ENCODE peak calls at places on chromosomes 3 and 15, in eight cellular contexts. T, L, F, I, Q, B, V and Y are unnamed samples. For H3K36me3, the result is how much of the 10 kb centered on the place peaks cover.

GRCh38 chr3:88773766-88774165 is 333.7 kb upstream of the EPHA3 start:
- DNase-seq in B (no peak), I (no peak), T (peak), Q (no peak), F (no peak), V (no peak), L (no peak), Y (no peak)

GRCh38 chr15:99211926-99212325 is 37.5 kb downstream of the TTC23 start:
- DNase-seq in B (no peak), T (no peak), I (no peak), Q (no peak), F (no peak), V (no peak), L (peak), Y (no peak)

GRCh38 chr3:193556841-193557240 is 2.1 kb upstream of the ATP13A4 start:
- DNase-seq in F (no peak), L (no peak), V (no peak), T (no peak), Q (peak), I (no peak), B (no peak), Y (no peak)

GRCh38 chr3:63353383-63353782 is 75.3 kb downstream of the SYNPR start:
- DNase-seq in F (no peak), L (peak), B (no peak), I (peak), Q (no peak), V (no peak), T (peak), Y (no peak)

GRCh38 chr3:54353547-54354339 is 231.4 kb downstream of the CACNA2D3 start:
- DNase-seq in T (no peak), L (no peak), F (no peak), B (no peak), V (no peak), I (no peak), Q (no peak), Y (peak)

GRCh38 chr3:144760831-144761230 is 789.2 kb downstream of the DIPK2A start:
- DNase-seq in B (peak), T (peak), F (no peak), I (no peak), Q (no peak), V (no peak), L (peak), Y (no peak)

GRCh38 chr3:57048052-57048671 is 12.3 kb upstream of the SPATA12 start:
- DNase-seq in B (no peak), L (peak), T (no peak), F (peak), V (no peak), I (no peak), Q (no peak), Y (peak)

GRCh38 chr3:33355611-33356010 is 78.4 kb downstream of the FBXL2 start:
- DNase-seq in T (peak), B (peak), L (peak), V (no peak), Q (no peak), F (no peak), I (peak), Y (no peak)

GRCh38 chr15:70281811-70282307 is 184.1 kb upstream of the TLE3 start:
- DNase-seq in V (no peak), T (peak), Q (no peak), F (peak), I (peak), B (no peak), L (peak), Y (no peak)

GRCh38 chr3:28286595-28286994 is 45.2 kb downstream of the CMC1 start:
- DNase-seq in I (peak), B (peak), F (peak), T (peak), Q (no peak), V (peak), L (peak), Y (no peak)

GRCh38 chr15:98888839-98889479 is 118.6 kb downstream of the PGPEP1L start:
- DNase-seq in L (peak), T (peak), V (no peak), Q (no peak), F (no peak), B (no peak), I (peak), Y (no peak)

GRCh38 chr3:76502076-76502475 is 537.8 kb upstream of the ROBO2 start:
- DNase-seq in V (no peak), Q (no peak), B (no peak), F (no peak), I (no peak), L (no peak), T (no peak), Y (no peak)

GRCh38 chr3:193292386-193292785 is 51.4 kb downstream of the PLAAT1 start:
- DNase-seq in I (no peak), F (no peak), Q (no peak), T (peak), L (no peak), V (no peak), B (no peak), Y (no peak)

GRCh38 chr15:45187894-45188830 is at the start of gene SHF:
- DNase-seq in Q (peak), F (peak), T (no peak), V (peak), I (no peak), L (peak), B (peak), Y (peak)

GRCh38 chr3:141998674-141999290 is 122.3 kb downstream of the ATP1B3 start:
- DNase-seq in T (peak), B (peak), F (peak), V (no peak), I (peak), L (peak), Q (no peak), Y (no peak)

GRCh38 chr3:87069963-87070362 is 79.0 kb upstream of the VGLL3 start:
- DNase-seq in F (no peak), V (no peak), T (no peak), Q (no peak), I (no peak), B (no peak), L (no peak), Y (no peak)

GRCh38 chr3:125231895-125232294 is 19.3 kb upstream of the SLC12A8 start:
- DNase-seq in L (peak), V (no peak), T (peak), Q (no peak), F (no peak), B (no peak), I (peak), Y (no peak)

GRCh38 chr3:78258798-78259197 is 1218.9 kb downstream of the ROBO2 start:
- DNase-seq in L (peak), B (no peak), V (no peak), T (no peak), F (no peak), Q (no peak), I (peak), Y (no peak)

GRCh38 chr3:193207290-193207689 is 33.7 kb upstream of the PLAAT1 start:
- DNase-seq in F (no peak), B (no peak), T (no peak), V (no peak), Q (no peak), L (peak), I (peak), Y (no peak)

GRCh38 chr3:31568649-31569048 is 35.9 kb downstream of the STT3B start:
- DNase-seq in L (no peak), T (no peak), Q (no peak), F (no peak), V (no peak), I (no peak), B (no peak), Y (no peak)

GRCh38 chr3:102750322-102750721 is 315.5 kb downstream of the ZPLD1 start:
- DNase-seq in B (no peak), T (no peak), L (no peak), F (no peak), Q (no peak), I (no peak), V (no peak), Y (no peak)

GRCh38 chr15:48802867-48803266 is 8.0 kb downstream of the CEP152 start:
- DNase-seq in T (peak), I (peak), Q (no peak), B (no peak), V (no peak), L (peak), F (no peak), Y (no peak)

GRCh38 chr3:141049681-141050080 is 1.5 kb upstream of the SPSB4 start:
- DNase-seq in Q (no peak), F (peak), B (no peak), I (no peak), T (no peak), L (no peak), V (no peak), Y (no peak)

GRCh38 chr3:13332158-13332557 is 88.0 kb downstream of the NUP210 start:
- DNase-seq in F (peak), I (peak), T (no peak), L (no peak), Q (peak), B (no peak), V (no peak), Y (no peak)

GRCh38 chr3:149736180-149737100 is 15.8 kb downstream of the COMMD2 start:
- DNase-seq in B (no peak), Q (no peak), V (no peak), I (peak), L (peak), F (no peak), T (peak), Y (no peak)

GRCh38 chr3:44041726-44042125 is 200.0 kb upstream of the TOPAZ1 start:
- DNase-seq in I (no peak), Q (no peak), T (no peak), B (no peak), L (no peak), F (no peak), V (no peak), Y (no peak)

GRCh38 chr15:26804063-26804804 is 31.4 kb upstream of the GABRB3 start:
- DNase-seq in V (no peak), I (no peak), B (no peak), F (no peak), L (no peak), Q (no peak), T (no peak), Y (no peak)

GRCh38 chr3:9969632-9970019 is 17.0 kb downstream of the EMC3 start:
- DNase-seq in F (no peak), Q (no peak), B (no peak), T (no peak), I (no peak), L (no peak), V (no peak), Y (no peak)
- H3K36me3 ChIP-seq in F (under half), Q (half or more), B (under half), T (under half), I (half or more), L (under half), V (under half), Y (under half)

GRCh38 chr15:71386005-71386404 is 270.7 kb downstream of the THSD4 start:
- DNase-seq in I (no peak), L (no peak), V (no peak), F (no peak), T (no peak), B (no peak), Q (no peak), Y (no peak)
- H3K4me3 ChIP-seq in I (no peak), L (no peak), V (no peak), F (no peak), T (no peak), B (no peak), Q (no peak), Y (no peak)

GRCh38 chr3:127026661-127027060 is 43.7 kb downstream of the PLXNA1 start:
- DNase-seq in F (no peak), V (no peak), I (no peak), T (no peak), B (no peak), Q (no peak), L (no peak), Y (no peak)

GRCh38 chr3:127028766-127029520 is 46.0 kb downstream of the PLXNA1 start:
- DNase-seq in V (no peak), L (no peak), Q (no peak), F (no peak), B (no peak), T (no peak), I (no peak), Y (no peak)

GRCh38 chr3:127027061-127027735 is 44.3 kb downstream of the PLXNA1 start:
- DNase-seq in F (no peak), B (no peak), I (no peak), T (no peak), V (no peak), Q (no peak), L (no peak), Y (no peak)

GRCh38 chr3:127029521-127030327 is 46.8 kb downstream of the PLXNA1 start:
- DNase-seq in T (no peak), L (no peak), Q (no peak), I (no peak), F (no peak), V (no peak), B (no peak), Y (no peak)

DNA sequence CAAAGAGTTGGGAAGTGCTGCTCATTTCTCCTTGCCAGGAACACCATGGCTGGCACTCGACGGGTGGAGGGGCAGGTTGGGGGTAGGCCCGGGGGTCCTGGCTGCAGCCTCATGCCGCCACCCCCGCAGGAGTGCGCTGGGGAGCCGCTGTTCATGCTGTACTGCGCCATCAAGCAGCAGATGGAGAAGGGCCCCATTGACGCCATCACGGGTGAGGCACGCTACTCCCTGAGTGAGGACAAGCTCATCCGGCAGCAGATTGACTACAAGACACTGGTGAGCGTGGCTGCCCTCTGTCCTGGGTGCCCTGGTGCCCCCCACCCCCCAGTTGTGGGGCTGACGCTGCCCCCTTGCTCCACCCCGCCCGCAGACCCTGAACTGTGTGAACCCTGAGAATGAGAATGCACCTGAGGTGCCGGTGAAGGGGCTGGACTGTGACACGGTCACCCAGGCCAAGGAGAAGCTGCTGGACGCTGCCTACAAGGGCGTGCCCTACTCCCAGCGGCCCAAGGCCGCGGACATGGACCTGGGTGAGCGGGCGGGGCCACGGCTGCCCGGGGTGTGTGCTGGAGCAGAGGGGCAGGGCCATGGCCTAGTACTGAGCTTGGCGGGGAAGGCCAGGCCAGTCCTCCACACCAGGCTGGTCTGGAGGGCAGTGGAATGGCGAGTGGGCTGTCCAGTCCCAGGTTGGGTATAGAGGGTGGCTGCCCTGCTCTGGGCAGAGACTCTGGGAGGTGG is 45.1 kb downstream of the PLXNA1 start:
- DNase-seq in V (no peak), B (no peak), F (no peak), T (no peak), L (no peak), I (no peak), Q (peak), Y (peak)
- H3K36me3 ChIP-seq in V (half or more), B (under half), F (under half), T (under half), L (under half), I (under half), Q (under half), Y (under half)

GRCh38 chr15:52879862-52880261 is 89.7 kb upstream of the ONECUT1 start:
- DNase-seq in I (no peak), F (no peak), L (no peak), V (no peak), B (no peak), Q (no peak), T (no peak), Y (no peak)

GRCh38 chr15:52872036-52872818 is 82.1 kb upstream of the ONECUT1 start:
- DNase-seq in Q (no peak), V (no peak), F (no peak), L (no peak), B (no peak), T (no peak), I (no peak), Y (no peak)

GRCh38 chr15:52879145-52879544 is 89.0 kb upstream of the ONECUT1 start:
- DNase-seq in V (no peak), L (no peak), Q (no peak), T (no peak), F (no peak), I (no peak), B (no peak), Y (no peak)

DNA sequence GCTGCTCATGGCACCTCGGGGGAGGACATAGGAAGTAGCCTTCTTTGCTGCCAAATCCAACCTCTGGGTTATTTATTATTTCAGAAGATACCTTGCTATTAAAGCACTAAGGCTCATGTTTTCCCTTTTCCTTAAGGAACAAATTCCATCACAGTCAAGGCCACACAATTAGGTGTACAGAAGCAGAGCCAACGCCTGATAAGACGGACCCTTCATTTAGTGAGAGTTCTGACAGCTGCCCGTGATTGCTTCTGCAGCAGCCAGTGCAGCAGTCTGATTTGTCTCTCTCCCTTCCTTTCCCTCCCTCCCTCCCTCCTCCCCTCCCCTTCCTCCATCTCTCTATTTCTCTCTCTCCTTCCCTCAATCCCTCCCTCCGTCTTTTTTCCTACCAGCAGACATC is 87.1 kb upstream of the ONECUT1 start:
- DNase-seq in B (peak), V (no peak), I (no peak), F (no peak), L (no peak), T (no peak), Q (no peak), Y (no peak)
- H3K4me3 ChIP-seq in B (no peak), V (no peak), I (no peak), F (no peak), L (no peak), T (no peak), Q (no peak), Y (no peak)

DNA sequence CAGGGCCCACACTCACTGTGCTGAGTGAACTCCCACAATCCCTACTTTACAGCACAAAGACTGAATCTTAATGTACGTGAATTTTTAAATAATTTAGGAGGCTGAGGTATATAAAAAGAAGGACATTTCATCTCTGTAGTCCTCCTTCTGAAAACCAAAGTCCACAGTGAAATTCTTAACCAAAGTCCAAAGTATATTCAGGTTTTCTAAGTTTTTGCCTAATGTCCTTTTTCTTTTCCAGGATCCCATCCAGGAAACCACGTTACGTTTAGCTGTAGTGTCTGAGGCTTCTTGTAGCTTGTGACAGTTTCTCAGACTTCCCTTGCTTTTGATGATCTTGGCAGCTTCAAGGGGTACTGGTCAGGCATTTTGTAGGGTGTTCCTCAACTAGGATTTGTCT is 44.5 kb downstream of the SCAP start:
- DNase-seq in Q (no peak), B (no peak), F (no peak), L (no peak), T (no peak), I (no peak), V (no peak), Y (no peak)
- H3K36me3 ChIP-seq in Q (under half), B (under half), F (under half), L (under half), T (under half), I (under half), V (under half), Y (under half)

GRCh38 chr15:40241305-40242215 is 2.7 kb downstream of the PAK6 start:
- DNase-seq in F (no peak), T (no peak), B (no peak), Q (no peak), V (no peak), L (no peak), I (no peak), Y (no peak)

GRCh38 chr15:40240619-40241304 is 1.9 kb downstream of the PAK6 start:
- DNase-seq in F (no peak), L (no peak), I (peak), V (no peak), Q (no peak), T (peak), B (no peak), Y (no peak)

GRCh38 chr15:40238927-40239591 is at the start of gene PAK6:
- DNase-seq in B (peak), I (peak), Q (peak), V (peak), T (peak), F (peak), L (no peak), Y (peak)

GRCh38 chr15:40238481-40238926 is 359 bp upstream of the PAK6 start:
- DNase-seq in F (no peak), T (no peak), L (no peak), V (no peak), I (no peak), Q (no peak), B (no peak), Y (no peak)

GRCh38 chr15:40239671-40240618 is 1.1 kb downstream of the PAK6 start:
- DNase-seq in Q (no peak), L (no peak), V (no peak), T (peak), B (no peak), I (peak), F (no peak), Y (no peak)
- H3K4me3 ChIP-seq in Q (no peak), L (no peak), V (no peak), T (peak), B (no peak), I (peak), F (peak), Y (no peak)

DNA sequence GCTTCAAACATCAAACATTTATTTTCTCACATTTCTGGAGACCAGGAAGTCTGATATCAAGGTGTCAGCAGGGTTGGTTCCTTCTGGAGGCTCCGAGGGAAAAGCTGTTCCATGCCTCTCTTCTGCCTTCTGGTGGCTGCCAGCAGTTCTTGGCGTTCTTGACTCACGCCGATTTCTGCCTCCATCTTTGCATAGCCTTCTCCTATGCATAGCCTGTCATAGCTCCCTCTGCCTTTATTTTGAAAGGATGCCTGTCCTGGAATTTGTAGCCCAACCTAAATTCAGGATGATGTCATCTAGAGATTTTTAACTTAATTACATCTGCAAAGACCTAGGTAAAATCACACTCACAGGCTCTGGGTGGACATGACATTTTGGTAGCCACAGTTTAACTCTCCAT is 70.4 kb downstream of the RGMA start:
- DNase-seq in B (no peak), V (no peak), T (peak), F (no peak), I (no peak), Q (no peak), L (peak), Y (no peak)
- H3K36me3 ChIP-seq in B (half or more), V (half or more), T (half or more), F (under half), I (half or more), Q (half or more), L (under half), Y (under half)

GRCh38 chr15:63255485-63255990 is 21.9 kb upstream of the APH1B start:
- DNase-seq in T (no peak), I (no peak), B (no peak), F (no peak), Q (no peak), V (no peak), L (no peak), Y (no peak)
- H3K4me3 ChIP-seq in T (no peak), I (no peak), B (no peak), F (no peak), Q (no peak), V (no peak), L (no peak), Y (no peak)